ENCODE peak calls at places on chromosomes 12 and 14, in four cellular contexts. Y is HEK293T, N is non-pigmented ciliary epithelial cell, R is neural progenitor cell. L is an unnamed sample.

GRCh38 chr14:104521816-104522745 is 57.5 kb upstream of the C14orf180 start:
- DNase-seq in R (no peak), Y (no peak), N (no peak), L (no peak)

GRCh38 chr12:54411398-54412241 is 7.4 kb downstream of the ITGA5 start:
- DNase-seq in N (peak), R (no peak), Y (no peak), L (peak)

GRCh38 chr14:28651148-28651547 is 115.4 kb upstream of the FOXG1 start:
- DNase-seq in Y (no peak), N (peak), R (no peak), L (no peak)

GRCh38 chr12:56029666-56030293 is 8.9 kb downstream of the IKZF4 start:
- DNase-seq in N (no peak), Y (peak), R (peak), L (no peak)

GRCh38 chr14:31224808-31225207 is 17.2 kb upstream of the HECTD1 start:
- DNase-seq in N (no peak), R (no peak), Y (no peak), L (no peak)

GRCh38 chr14:69288956-69289705 is 29.2 kb downstream of the GALNT16 start:
- DNase-seq in Y (no peak), R (no peak), N (no peak), L (no peak)

GRCh38 chr12:50828121-50828520 is 14.6 kb upstream of the TMPRSS12 start:
- DNase-seq in Y (no peak), R (no peak), N (no peak), L (no peak)

GRCh38 chr12:50401383-50402155 is 884 bp downstream of the LARP4 start:
- DNase-seq in Y (no peak), R (peak), N (no peak), L (no peak)

GRCh38 chr12:12236896-12237295 is 29.9 kb downstream of the LRP6 start:
- DNase-seq in N (no peak), R (peak), Y (no peak), L (no peak)

GRCh38 chr12:121811434-121812319 is 7.9 kb downstream of the SETD1B start:
- DNase-seq in N (no peak), Y (peak), R (peak), L (no peak)

GRCh38 chr12:99959549-99960170 is 25.1 kb downstream of the ANKS1B start:
- DNase-seq in N (no peak), Y (no peak), R (no peak), L (no peak)

GRCh38 chr12:56087220-56087619 is 7.3 kb downstream of the ERBB3 start:
- DNase-seq in R (no peak), N (no peak), Y (no peak), L (no peak)

GRCh38 chr14:90642239-90642717 is 174.0 kb downstream of the TTC7B start:
- DNase-seq in Y (no peak), N (no peak), R (peak), L (no peak)

GRCh38 chr12:52873832-52874572 is 25.2 kb upstream of the KRT78 start:
- DNase-seq in R (peak), N (peak), Y (peak), L (peak)

GRCh38 chr14:20602583-20602982 is 11.4 kb upstream of the RNASE12 start:
- DNase-seq in R (no peak), N (no peak), Y (no peak), L (no peak)

GRCh38 chr14:52429451-52429850 is 115.3 kb downstream of the PTGER2 start:
- DNase-seq in N (no peak), R (no peak), Y (no peak), L (no peak)

GRCh38 chr14:105167303-105168092 is 1.1 kb downstream of the JAG2 start:
- DNase-seq in N (no peak), Y (peak), R (peak), L (no peak)

GRCh38 chr12:95673576-95673975 is 117.0 kb downstream of the NTN4 start:
- DNase-seq in Y (no peak), N (no peak), R (no peak), L (no peak)

GRCh38 chr12:40338071-40338470 is 113.3 kb downstream of the LRRK2 start:
- DNase-seq in Y (no peak), N (no peak), R (no peak), L (no peak)

GRCh38 chr12:67482751-67483661 is 165.5 kb upstream of the DYRK2 start:
- DNase-seq in Y (no peak), R (no peak), N (no peak), L (no peak)

GRCh38 chr14:90695997-90696681 is 120.1 kb downstream of the TTC7B start:
- DNase-seq in N (no peak), R (no peak), Y (no peak), L (no peak)

GRCh38 chr12:53710098-53710497 is 17.2 kb downstream of the CALCOCO1 start:
- DNase-seq in N (no peak), R (no peak), Y (no peak), L (no peak)

GRCh38 chr14:80901260-80901659 is 40.3 kb downstream of the CEP128 start:
- DNase-seq in N (no peak), Y (no peak), R (no peak), L (no peak)

GRCh38 chr12:27667540-27667939 is 28.7 kb upstream of the REP15 start:
- DNase-seq in N (peak), Y (no peak), R (no peak), L (no peak)

L was measured in HS-27A.